ENCODE peak calls at places on chromosome 20, in seven cellular contexts. One of them, this sample, is unnamed.

GRCh38 chr20:50346372-50347347 is 156.0 kb downstream of the CEBPB start:
- DNase-seq in H1: no peak
- DNase-seq in psoas muscle: peak; percentile 85
- DNase-seq in osteocyte: no peak
- DNase-seq in sigmoid colon: peak; percentile 97
- DNase-seq in astrocyte of the spinal cord: peak; percentile 86
- DNase-seq in IMR-90: peak; percentile 92
- DNase-seq in this sample: peak; percentile 66

GRCh38 chr20:9884061-9884460 is 45.2 kb upstream of the PAK5 start:
- DNase-seq in H1: no peak
- DNase-seq in psoas muscle: no peak
- DNase-seq in osteocyte: no peak
- DNase-seq in sigmoid colon: no peak
- DNase-seq in astrocyte of the spinal cord: no peak
- DNase-seq in IMR-90: no peak
- DNase-seq in this sample: no peak

GRCh38 chr20:33372993-33373441 is 28.3 kb downstream of the CDK5RAP1 start:
- DNase-seq in H1: no peak
- DNase-seq in psoas muscle: no peak
- DNase-seq in osteocyte: no peak
- DNase-seq in sigmoid colon: no peak
- DNase-seq in astrocyte of the spinal cord: no peak
- DNase-seq in IMR-90: peak; percentile 72
- DNase-seq in this sample: peak; percentile 79

GRCh38 chr20:23340524-23340923 is 10.1 kb upstream of the NXT1 start:
- DNase-seq in H1: no peak
- DNase-seq in psoas muscle: peak; percentile 43
- DNase-seq in osteocyte: peak; percentile 88
- DNase-seq in sigmoid colon: peak; percentile 79
- DNase-seq in astrocyte of the spinal cord: peak; percentile 76
- DNase-seq in IMR-90: peak; percentile 69
- DNase-seq in this sample: peak; percentile 49

GRCh38 chr20:63778857-63779256 is 39.3 kb downstream of the SLC2A4RG start:
- DNase-seq in H1: no peak
- DNase-seq in psoas muscle: no peak
- DNase-seq in osteocyte: no peak
- DNase-seq in sigmoid colon: no peak
- DNase-seq in astrocyte of the spinal cord: no peak
- DNase-seq in IMR-90: no peak
- DNase-seq in this sample: no peak

GRCh38 chr20:25039697-25040437 is 18.1 kb downstream of the ACSS1 start:
- DNase-seq in H1: no peak
- DNase-seq in psoas muscle: peak; percentile 92
- DNase-seq in osteocyte: no peak
- DNase-seq in sigmoid colon: peak; percentile 99
- DNase-seq in astrocyte of the spinal cord: peak; percentile 56
- DNase-seq in IMR-90: peak; percentile 44
- DNase-seq in this sample: peak; percentile 42

GRCh38 chr20:34491932-34492509 is 24.2 kb upstream of the DYNLRB1 start:
- DNase-seq in H1: no peak
- DNase-seq in psoas muscle: no peak
- DNase-seq in osteocyte: no peak
- DNase-seq in sigmoid colon: no peak
- DNase-seq in astrocyte of the spinal cord: no peak
- DNase-seq in IMR-90: no peak
- DNase-seq in this sample: no peak

GRCh38 chr20:57902478-57902877 is 192.7 kb upstream of the PMEPA1 start:
- DNase-seq in H1: no peak
- DNase-seq in psoas muscle: no peak
- DNase-seq in osteocyte: no peak
- DNase-seq in sigmoid colon: no peak
- DNase-seq in astrocyte of the spinal cord: peak; percentile 79
- DNase-seq in IMR-90: peak; percentile 16
- DNase-seq in this sample: peak; percentile 84

GRCh38 chr20:51318058-51318960 is 224.2 kb downstream of the NFATC2 start:
- DNase-seq in H1: peak; percentile 43
- DNase-seq in psoas muscle: no peak
- DNase-seq in osteocyte: no peak
- DNase-seq in sigmoid colon: no peak
- DNase-seq in astrocyte of the spinal cord: no peak
- DNase-seq in IMR-90: no peak
- DNase-seq in this sample: no peak

GRCh38 chr20:59024111-59024530 is 4.9 kb downstream of the TUBB1 start:
- DNase-seq in H1: no peak
- DNase-seq in psoas muscle: no peak
- DNase-seq in osteocyte: peak; percentile 81
- DNase-seq in sigmoid colon: no peak
- DNase-seq in astrocyte of the spinal cord: no peak
- DNase-seq in IMR-90: no peak
- DNase-seq in this sample: no peak

GRCh38 chr20:12414446-12415274 is 497.0 kb downstream of the BTBD3 start:
- DNase-seq in H1: no peak
- DNase-seq in psoas muscle: no peak
- DNase-seq in osteocyte: no peak
- DNase-seq in sigmoid colon: no peak
- DNase-seq in astrocyte of the spinal cord: no peak
- DNase-seq in IMR-90: no peak
- DNase-seq in this sample: no peak

GRCh38 chr20:15320941-15321340 is 983.5 kb upstream of the FLRT3 start:
- DNase-seq in H1: no peak
- DNase-seq in psoas muscle: no peak
- DNase-seq in osteocyte: no peak
- DNase-seq in sigmoid colon: no peak
- DNase-seq in astrocyte of the spinal cord: no peak
- DNase-seq in IMR-90: no peak
- DNase-seq in this sample: peak; percentile 74

GRCh38 chr20:63400486-63401210 is 39.5 kb upstream of the CHRNA4 start:
- DNase-seq in H1: no peak
- DNase-seq in psoas muscle: no peak
- DNase-seq in osteocyte: no peak
- DNase-seq in sigmoid colon: no peak
- DNase-seq in astrocyte of the spinal cord: no peak
- DNase-seq in IMR-90: no peak
- DNase-seq in this sample: no peak

GRCh38 chr20:13022401-13023170 is 13.8 kb downstream of the SPTLC3 start:
- DNase-seq in H1: no peak
- DNase-seq in psoas muscle: no peak
- DNase-seq in osteocyte: no peak
- DNase-seq in sigmoid colon: no peak
- DNase-seq in astrocyte of the spinal cord: peak; percentile 81
- DNase-seq in IMR-90: peak; percentile 82
- DNase-seq in this sample: peak; percentile 52

GRCh38 chr20:42678895-42679294 is 510.8 kb downstream of the PTPRT start:
- DNase-seq in H1: peak; percentile 7
- DNase-seq in psoas muscle: no peak
- DNase-seq in osteocyte: no peak
- DNase-seq in sigmoid colon: no peak
- DNase-seq in astrocyte of the spinal cord: no peak
- DNase-seq in IMR-90: no peak
- DNase-seq in this sample: no peak
- TF ChIP-seq CTCF in H1: peak; percentile 55
- TF ChIP-seq CTCF in psoas muscle: no peak
- TF ChIP-seq CTCF in osteocyte: no peak
- TF ChIP-seq CTCF in sigmoid colon: no peak
- TF ChIP-seq CTCF in astrocyte of the spinal cord: no peak
- TF ChIP-seq CTCF in IMR-90: no peak
- TF ChIP-seq CTCF in this sample: no peak

GRCh38 chr20:18377896-18378481 is 88.8 kb downstream of the DZANK1 start:
- DNase-seq in H1: no peak
- DNase-seq in psoas muscle: no peak
- DNase-seq in osteocyte: no peak
- DNase-seq in sigmoid colon: no peak
- DNase-seq in astrocyte of the spinal cord: no peak
- DNase-seq in IMR-90: no peak
- DNase-seq in this sample: no peak

DNA sequence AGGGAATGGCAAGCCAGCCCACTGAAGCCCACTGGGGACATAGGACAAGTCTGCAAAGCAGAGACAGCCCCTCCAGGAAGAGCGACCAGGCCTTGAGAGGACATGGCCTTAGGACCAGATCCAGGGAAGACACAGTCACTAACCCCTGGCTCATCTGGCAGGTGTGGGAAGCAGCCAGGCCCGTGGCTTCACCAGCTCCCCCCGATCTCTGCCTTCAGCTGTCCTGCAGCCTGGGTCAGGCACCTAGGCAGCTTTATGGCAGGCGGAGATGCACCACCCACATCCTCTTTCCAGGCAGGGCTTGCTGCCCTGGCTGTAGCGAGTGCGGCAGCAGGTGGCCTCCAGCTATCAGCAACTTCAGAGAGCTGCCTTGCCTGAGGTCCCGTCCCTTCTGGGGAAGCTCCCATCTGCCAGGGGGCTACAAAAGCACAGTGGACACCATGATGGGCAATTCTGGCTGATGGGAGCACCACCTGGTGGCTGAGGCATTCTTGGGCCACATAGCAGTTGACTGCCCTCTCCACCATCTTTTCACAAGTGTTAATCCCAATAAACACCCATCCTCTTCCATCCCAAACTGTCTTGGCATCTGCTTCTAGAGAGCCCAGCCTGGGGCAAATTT is 85.8 kb downstream of the DZANK1 start:
- DNase-seq in H1: peak; percentile 23
- DNase-seq in psoas muscle: no peak
- DNase-seq in osteocyte: no peak
- DNase-seq in sigmoid colon: no peak
- DNase-seq in astrocyte of the spinal cord: no peak
- DNase-seq in IMR-90: no peak
- DNase-seq in this sample: no peak
- TF ChIP-seq CTCF in H1: peak; percentile 78
- TF ChIP-seq CTCF in psoas muscle: no peak
- TF ChIP-seq CTCF in osteocyte: no peak
- TF ChIP-seq CTCF in sigmoid colon: no peak
- TF ChIP-seq CTCF in astrocyte of the spinal cord: no peak
- TF ChIP-seq CTCF in IMR-90: no peak
- TF ChIP-seq CTCF in this sample: peak; percentile 27

GRCh38 chr20:44017905-44018683 is 103.4 kb downstream of the TOX2 start:
- DNase-seq in H1: no peak
- DNase-seq in psoas muscle: no peak
- DNase-seq in osteocyte: no peak
- DNase-seq in sigmoid colon: peak; percentile 91
- DNase-seq in astrocyte of the spinal cord: peak; percentile 92
- DNase-seq in IMR-90: peak; percentile 93
- DNase-seq in this sample: peak; percentile 87

GRCh38 chr20:44017211-44017610 is 102.6 kb downstream of the TOX2 start:
- DNase-seq in H1: no peak
- DNase-seq in psoas muscle: no peak
- DNase-seq in osteocyte: no peak
- DNase-seq in sigmoid colon: no peak
- DNase-seq in astrocyte of the spinal cord: no peak
- DNase-seq in IMR-90: no peak
- DNase-seq in this sample: no peak

GRCh38 chr20:44020406-44021148 is 105.9 kb downstream of the TOX2 start:
- DNase-seq in H1: peak; percentile 15
- DNase-seq in psoas muscle: no peak
- DNase-seq in osteocyte: no peak
- DNase-seq in sigmoid colon: no peak
- DNase-seq in astrocyte of the spinal cord: no peak
- DNase-seq in IMR-90: no peak
- DNase-seq in this sample: no peak

GRCh38 chr20:44019638-44020335 is 105.1 kb downstream of the TOX2 start:
- DNase-seq in H1: no peak
- DNase-seq in psoas muscle: no peak
- DNase-seq in osteocyte: no peak
- DNase-seq in sigmoid colon: no peak
- DNase-seq in astrocyte of the spinal cord: no peak
- DNase-seq in IMR-90: peak; percentile 23
- DNase-seq in this sample: no peak

GRCh38 chr20:44018684-44019637 is 104.3 kb downstream of the TOX2 start:
- DNase-seq in H1: no peak
- DNase-seq in psoas muscle: no peak
- DNase-seq in osteocyte: no peak
- DNase-seq in sigmoid colon: peak; percentile 82
- DNase-seq in astrocyte of the spinal cord: no peak
- DNase-seq in IMR-90: no peak
- DNase-seq in this sample: no peak
- TF ChIP-seq CTCF in H1: no peak
- TF ChIP-seq CTCF in psoas muscle: no peak
- TF ChIP-seq CTCF in osteocyte: no peak
- TF ChIP-seq CTCF in sigmoid colon: no peak
- TF ChIP-seq CTCF in astrocyte of the spinal cord: no peak
- TF ChIP-seq CTCF in IMR-90: no peak
- TF ChIP-seq CTCF in this sample: no peak

DNA sequence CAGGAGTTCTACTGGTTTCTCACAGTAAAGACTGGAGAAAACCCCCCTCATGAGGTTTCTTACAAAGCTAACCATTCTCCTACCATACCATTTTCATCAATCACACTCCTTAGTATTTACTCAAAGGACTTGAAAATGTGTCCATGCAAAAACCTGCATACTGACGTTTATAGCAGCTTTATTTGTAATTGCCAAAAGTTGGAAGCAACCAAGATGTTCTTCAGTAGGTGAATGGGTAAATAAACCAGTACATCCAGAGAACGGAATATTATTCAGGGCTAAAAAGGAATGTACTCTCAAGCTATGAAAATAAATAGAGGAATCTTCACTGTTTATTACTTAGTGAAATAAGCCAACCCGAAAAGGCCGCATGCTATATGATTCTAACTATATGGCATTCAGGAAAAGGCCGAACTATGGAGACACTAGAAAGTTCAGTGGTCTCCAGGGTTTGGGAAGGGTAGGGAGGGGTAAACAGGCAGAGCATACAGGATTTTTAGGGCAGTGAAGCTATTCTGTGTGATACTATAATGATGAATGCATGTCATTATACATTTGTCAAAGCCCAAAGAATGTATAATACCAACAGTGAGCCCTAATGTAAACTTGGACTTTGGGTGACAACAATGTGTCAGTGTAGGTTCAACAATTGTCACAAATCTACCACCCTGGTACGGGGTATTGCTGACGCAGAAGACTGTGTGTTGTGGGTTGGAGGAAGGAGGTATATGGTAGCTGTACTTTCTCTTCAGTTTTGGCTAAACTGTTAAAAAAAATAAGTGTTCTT is 50.6 kb downstream of the SNX5 start:
- DNase-seq in H1: no peak
- DNase-seq in psoas muscle: no peak
- DNase-seq in osteocyte: no peak
- DNase-seq in sigmoid colon: no peak
- DNase-seq in astrocyte of the spinal cord: no peak
- DNase-seq in IMR-90: no peak
- DNase-seq in this sample: no peak
- TF ChIP-seq CTCF in H1: no peak
- TF ChIP-seq CTCF in psoas muscle: no peak
- TF ChIP-seq CTCF in osteocyte: no peak
- TF ChIP-seq CTCF in sigmoid colon: no peak
- TF ChIP-seq CTCF in astrocyte of the spinal cord: no peak
- TF ChIP-seq CTCF in IMR-90: no peak
- TF ChIP-seq CTCF in this sample: no peak

GRCh38 chr20:17651761-17652388 is 30.2 kb downstream of the RRBP1 start:
- DNase-seq in H1: no peak
- DNase-seq in psoas muscle: no peak
- DNase-seq in osteocyte: no peak
- DNase-seq in sigmoid colon: peak; percentile 60
- DNase-seq in astrocyte of the spinal cord: no peak
- DNase-seq in IMR-90: no peak
- DNase-seq in this sample: no peak
- TF ChIP-seq CTCF in H1: no peak
- TF ChIP-seq CTCF in psoas muscle: no peak
- TF ChIP-seq CTCF in osteocyte: no peak
- TF ChIP-seq CTCF in sigmoid colon: no peak
- TF ChIP-seq CTCF in astrocyte of the spinal cord: no peak
- TF ChIP-seq CTCF in IMR-90: no peak
- TF ChIP-seq CTCF in this sample: no peak